ENCODE peak calls at places on chromosomes 2 and 18, in ten cellular contexts. B, O, I, Z, F, M, K, G, H and J are unnamed samples. For H3K4me1 and H3K36me3, the result is how much of the 10 kb centered on the place peaks cover.

GRCh38 chr18:43869451-43870008 is 592.2 kb upstream of the SYT4 start:
- DNase-seq in B (no peak), O (no peak), I (no peak), Z (no peak), F (no peak), M (no peak), K (peak), G (no peak), H (peak), J (no peak)

GRCh38 chr2:196399736-196400691 is 228.6 kb upstream of the STK17B start:
- DNase-seq in B (no peak), O (no peak), I (no peak), Z (no peak), F (no peak), M (no peak), K (peak), G (no peak), H (peak), J (no peak)

GRCh38 chr2:60519259-60519863 is 34.1 kb downstream of the BCL11A start:
- DNase-seq in B (no peak), O (no peak), I (no peak), Z (no peak), F (no peak), M (no peak), K (no peak), G (no peak), H (peak), J (no peak)

GRCh38 chr2:178282075-178282474 is 87.8 kb downstream of the OSBPL6 start:
- DNase-seq in B (no peak), O (no peak), I (no peak), Z (no peak), F (no peak), M (no peak), K (no peak), G (no peak), H (peak), J (no peak)

GRCh38 chr2:11796190-11797171 is 50.0 kb downstream of the LPIN1 start:
- DNase-seq in B (no peak), O (no peak), I (no peak), Z (no peak), F (peak), M (no peak), K (no peak), G (no peak), H (peak), J (no peak)

GRCh38 chr2:221572821-221573429 is 821 bp upstream of the EPHA4 start:
- DNase-seq in B (peak), O (no peak), I (no peak), Z (no peak), F (peak), M (peak), K (peak), G (peak), H (peak), J (no peak)

GRCh38 chr2:30334738-30335426 is 103.5 kb downstream of the LBH start:
- DNase-seq in B (no peak), O (no peak), I (peak), Z (no peak), F (no peak), M (no peak), K (no peak), G (no peak), H (no peak), J (no peak)

GRCh38 chr18:60982958-60983357 is 350.3 kb upstream of the CDH20 start:
- DNase-seq in B (no peak), O (no peak), I (no peak), Z (no peak), F (no peak), M (no peak), K (no peak), G (no peak), H (no peak), J (no peak)

GRCh38 chr18:38256366-38256765 is 690.8 kb upstream of the CELF4 start:
- DNase-seq in B (no peak), O (no peak), I (no peak), Z (no peak), F (no peak), M (no peak), K (no peak), G (no peak), H (no peak), J (no peak)

GRCh38 chr2:235116885-235117492 is 165.2 kb downstream of the SH3BP4 start:
- DNase-seq in B (no peak), O (no peak), I (peak), Z (no peak), F (no peak), M (no peak), K (no peak), G (no peak), H (peak), J (no peak)

GRCh38 chr2:219688560-219689445 is 61.4 kb downstream of the SLC4A3 start:
- DNase-seq in B (no peak), O (no peak), I (no peak), Z (no peak), F (no peak), M (no peak), K (peak), G (no peak), H (peak), J (no peak)

GRCh38 chr18:55713707-55714106 is 125.7 kb upstream of the TCF4 start:
- DNase-seq in B (no peak), O (no peak), I (no peak), Z (no peak), F (no peak), M (no peak), K (no peak), G (no peak), H (no peak), J (no peak)

GRCh38 chr2:135299656-135300244 is 231.3 kb downstream of the ZRANB3 start:
- DNase-seq in B (no peak), O (no peak), I (no peak), Z (no peak), F (no peak), M (no peak), K (peak), G (no peak), H (peak), J (no peak)

GRCh38 chr2:203878060-203878459 is 10.5 kb downstream of the CTLA4 start:
- DNase-seq in B (no peak), O (no peak), I (no peak), Z (no peak), F (no peak), M (no peak), K (peak), G (no peak), H (no peak), J (no peak)

GRCh38 chr2:62071760-62072680 is 123.9 kb upstream of the B3GNT2 start:
- DNase-seq in B (no peak), O (no peak), I (no peak), Z (no peak), F (no peak), M (no peak), K (no peak), G (no peak), H (no peak), J (no peak)

GRCh38 chr18:79573921-79574491 is 105.6 kb upstream of the CTDP1 start:
- DNase-seq in B (peak), O (peak), I (no peak), Z (peak), F (no peak), M (no peak), K (peak), G (no peak), H (no peak), J (no peak)

GRCh38 chr2:240651185-240651584 is 25.9 kb downstream of the GPR35 start:
- DNase-seq in B (no peak), O (no peak), I (no peak), Z (no peak), F (no peak), M (no peak), K (peak), G (no peak), H (no peak), J (no peak)

GRCh38 chr2:156797832-156798231 is 361.7 kb downstream of the GPD2 start:
- DNase-seq in B (no peak), O (no peak), I (peak), Z (no peak), F (no peak), M (no peak), K (no peak), G (no peak), H (no peak), J (no peak)

GRCh38 chr2:75182606-75183005 is 16.7 kb downstream of the TACR1 start:
- DNase-seq in B (no peak), O (no peak), I (no peak), Z (no peak), F (no peak), M (no peak), K (no peak), G (no peak), H (no peak), J (no peak)

GRCh38 chr2:136765256-136765735 is at the start of gene THSD7B:
- DNase-seq in B (no peak), O (no peak), I (no peak), Z (no peak), F (no peak), M (no peak), K (no peak), G (no peak), H (no peak), J (no peak)

GRCh38 chr2:231037731-231038482 is 584 bp downstream of the C2orf72 start:
- DNase-seq in B (no peak), O (no peak), I (peak), Z (no peak), F (no peak), M (no peak), K (peak), G (peak), H (no peak), J (no peak)

GRCh38 chr2:95379616-95379925 is 22.9 kb upstream of the FAHD2A start:
- DNase-seq in B (no peak), O (no peak), I (no peak), Z (no peak), F (no peak), M (no peak), K (no peak), G (no peak), H (no peak), J (no peak)
- TF ChIP-seq CTCF in B (no peak), O (no peak), I (no peak), Z (no peak), F (no peak), M (no peak), K (peak), G (no peak), H (peak), J (no peak)

GRCh38 chr18:76491436-76491800 is 3.6 kb downstream of the ZNF516 start:
- DNase-seq in B (peak), O (peak), I (peak), Z (peak), F (peak), M (peak), K (peak), G (peak), H (peak), J (peak)
- H3K4me1 ChIP-seq in B (under half), O (under half), I (under half), Z (half or more), F (under half), M (half or more), K (under half), G (half or more), H (under half), J (under half)

GRCh38 chr2:68784849-68785248 is 50.2 kb downstream of the ARHGAP25 start:
- DNase-seq in B (no peak), O (no peak), I (no peak), Z (no peak), F (no peak), M (no peak), K (no peak), G (no peak), H (no peak), J (no peak)

GRCh38 chr2:68779595-68779994 is 45.0 kb downstream of the ARHGAP25 start:
- DNase-seq in B (no peak), O (no peak), I (no peak), Z (no peak), F (no peak), M (no peak), K (no peak), G (no peak), H (no peak), J (no peak)

GRCh38 chr2:68789603-68790002 is 55.0 kb downstream of the ARHGAP25 start:
- DNase-seq in B (peak), O (no peak), I (no peak), Z (peak), F (no peak), M (no peak), K (no peak), G (no peak), H (no peak), J (no peak)

GRCh38 chr2:68784191-68784590 is 49.6 kb downstream of the ARHGAP25 start:
- DNase-seq in B (no peak), O (no peak), I (no peak), Z (no peak), F (no peak), M (no peak), K (no peak), G (no peak), H (no peak), J (no peak)
- H3K36me3 ChIP-seq in B (under half), O (under half), I (under half), Z (half or more), F (under half), M (half or more), K (under half), G (under half), H (under half), J (under half)

DNA sequence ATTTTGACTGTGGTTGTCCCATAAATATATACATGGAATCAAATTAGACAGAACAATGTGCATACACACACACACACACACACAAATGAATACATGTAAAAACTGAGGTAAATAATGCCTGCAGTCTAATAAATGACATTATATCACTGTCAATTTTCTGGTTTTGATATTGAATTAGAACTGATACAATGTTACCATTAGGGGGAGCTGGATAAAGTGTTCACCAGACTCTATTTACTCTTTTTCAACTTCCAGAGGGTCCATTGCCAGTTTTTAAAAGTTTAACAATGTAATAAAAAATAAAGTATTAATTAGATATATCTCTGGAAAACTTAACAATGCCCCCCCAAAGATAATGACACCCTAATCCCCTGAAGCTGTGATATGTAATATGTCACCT is 1666.8 kb upstream of the TMEFF2 start:
- DNase-seq in B (no peak), O (no peak), I (no peak), Z (no peak), F (no peak), M (no peak), K (no peak), G (no peak), H (no peak), J (no peak)
- TF ChIP-seq CTCF in B (no peak), O (no peak), I (no peak), Z (no peak), F (no peak), M (no peak), K (no peak), G (no peak), H (no peak), J (no peak)

GRCh38 chr18:22701326-22701725 is 231.8 kb upstream of the RBBP8 start:
- DNase-seq in B (no peak), O (no peak), I (no peak), Z (no peak), F (no peak), M (no peak), K (no peak), G (no peak), H (no peak), J (no peak)

GRCh38 chr18:22703883-22704626 is 229.1 kb upstream of the RBBP8 start:
- DNase-seq in B (no peak), O (no peak), I (peak), Z (no peak), F (no peak), M (no peak), K (no peak), G (no peak), H (peak), J (no peak)

GRCh38 chr18:22699629-22700028 is 233.5 kb upstream of the RBBP8 start:
- DNase-seq in B (no peak), O (no peak), I (no peak), Z (no peak), F (no peak), M (no peak), K (no peak), G (no peak), H (no peak), J (no peak)

GRCh38 chr18:22700920-22701319 is 232.2 kb upstream of the RBBP8 start:
- DNase-seq in B (no peak), O (no peak), I (no peak), Z (no peak), F (no peak), M (no peak), K (no peak), G (no peak), H (no peak), J (no peak)

GRCh38 chr18:22701795-22702194 is 231.3 kb upstream of the RBBP8 start:
- DNase-seq in B (no peak), O (no peak), I (no peak), Z (no peak), F (no peak), M (no peak), K (no peak), G (no peak), H (no peak), J (no peak)
- H3K4me1 ChIP-seq in B (under half), O (under half), I (under half), Z (under half), F (under half), M (under half), K (under half), G (under half), H (under half), J (under half)

DNA sequence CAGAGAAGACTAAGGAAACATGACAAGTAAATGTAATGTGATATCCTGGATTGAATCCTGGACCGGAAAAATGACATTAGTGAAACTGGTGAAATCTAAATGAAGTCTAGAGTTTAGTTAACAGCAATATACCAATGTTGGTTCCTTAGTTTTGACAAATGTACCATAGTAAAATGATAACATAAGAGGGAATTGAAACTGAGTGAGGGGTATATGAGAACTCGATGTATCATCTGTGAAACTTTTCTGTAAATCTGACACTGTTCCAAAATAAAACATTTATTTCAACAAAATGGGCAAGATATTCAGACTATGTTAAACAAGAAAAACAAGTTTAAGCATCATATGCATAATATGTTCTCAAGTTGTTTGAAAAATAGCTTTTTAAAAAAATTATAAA is 63.8 kb downstream of the OLA1 start:
- DNase-seq in B (no peak), O (no peak), I (no peak), Z (no peak), F (no peak), M (no peak), K (no peak), G (no peak), H (no peak), J (no peak)
- H3K36me3 ChIP-seq in B (under half), O (under half), I (under half), Z (under half), F (under half), M (under half), K (under half), G (under half), H (under half), J (under half)

DNA sequence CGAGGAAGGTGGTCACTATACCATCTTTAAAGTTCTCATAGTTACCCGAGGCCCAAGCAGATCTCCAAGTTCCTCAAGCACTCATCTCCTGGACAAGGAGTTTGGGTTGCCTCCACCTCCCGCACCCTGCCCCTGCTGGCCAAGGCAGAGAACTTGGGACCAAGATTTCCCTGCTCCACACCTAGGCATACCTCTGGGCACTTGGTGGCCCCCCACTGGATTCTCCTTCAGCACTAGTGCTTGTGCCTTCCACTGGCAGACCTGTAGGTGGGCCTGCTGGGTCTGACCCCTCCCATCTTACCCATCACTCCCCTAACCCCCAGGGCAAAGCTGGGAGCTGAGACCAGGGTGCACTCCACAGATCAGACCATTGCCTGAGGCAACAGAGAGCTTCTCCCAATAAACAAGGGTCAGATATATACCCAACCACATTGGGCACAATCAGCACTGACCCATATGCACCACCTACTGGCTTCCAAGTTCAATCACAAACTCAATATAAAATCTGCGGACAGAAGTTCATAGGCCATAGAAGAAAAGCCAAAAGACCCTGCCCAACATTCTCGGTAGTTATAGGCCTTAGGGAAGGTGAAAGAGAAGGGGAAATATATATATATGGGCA is 244.2 kb downstream of the EXOC6B start:
- DNase-seq in B (no peak), O (no peak), I (no peak), Z (no peak), F (no peak), M (no peak), K (peak), G (no peak), H (no peak), J (no peak)
- TF ChIP-seq CTCF in B (no peak), O (no peak), I (no peak), Z (no peak), F (no peak), M (no peak), K (peak), G (no peak), H (no peak), J (no peak)

DNA sequence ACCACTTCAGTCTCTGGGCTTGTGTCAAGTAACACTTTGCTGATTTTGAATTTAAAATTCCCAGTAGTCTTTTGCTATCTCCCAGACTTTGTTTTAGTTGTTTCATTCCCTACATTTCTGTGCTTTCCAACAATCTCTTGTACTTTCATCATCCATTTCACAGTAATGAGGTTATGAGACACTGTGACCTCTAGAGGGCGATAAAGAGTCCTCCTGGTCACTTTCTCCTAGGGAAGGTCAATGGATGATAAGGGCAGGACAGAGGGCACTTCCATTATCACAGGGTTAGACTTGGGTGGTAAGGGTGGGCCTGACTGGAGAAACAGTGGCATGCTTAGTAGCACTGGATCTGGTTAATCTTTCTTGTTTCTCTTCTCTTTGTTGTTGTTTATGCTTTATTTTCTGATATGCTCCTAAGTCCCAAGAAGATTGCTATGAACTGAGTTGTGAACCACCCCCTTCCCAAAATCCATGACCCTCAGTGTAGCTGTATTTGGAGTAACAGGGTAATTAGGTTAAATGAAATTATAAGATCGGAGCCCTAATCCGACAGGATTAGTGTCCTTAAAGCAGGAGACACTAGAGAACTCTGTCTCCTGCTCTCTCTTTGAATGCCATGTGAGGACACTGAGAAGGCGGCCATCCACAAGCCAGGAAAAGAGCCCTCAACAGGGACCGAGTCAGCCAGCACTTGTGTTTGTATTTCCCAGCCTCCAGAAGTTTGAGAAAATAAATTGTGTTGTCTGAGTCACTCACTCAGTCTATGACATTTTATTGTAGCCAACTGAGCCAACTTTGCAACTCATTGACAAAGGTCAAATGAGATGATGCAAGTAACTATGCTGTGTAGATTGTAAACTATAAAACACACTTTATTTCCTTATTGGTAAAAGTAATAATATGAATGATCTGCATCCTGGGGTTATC is 779.2 kb downstream of the CNTNAP5 start:
- DNase-seq in B (no peak), O (no peak), I (peak), Z (no peak), F (no peak), M (no peak), K (peak), G (no peak), H (peak), J (no peak)
- H3K4me1 ChIP-seq in B (under half), O (under half), I (under half), Z (under half), F (under half), M (under half), K (under half), G (under half), H (under half), J (under half)